ENCODE peak calls at places on chromosome 18, in four cellular contexts. T is pancreas, V is transverse colon, G is SK-N-SH. S is an unnamed sample.

GRCh38 chr18:49459404-49460171 is 857 bp downstream of the DYM start:
- DNase-seq in T (no peak), V (no peak), G (peak; percentile 33), S (peak; percentile 13)

GRCh38 chr18:59455728-59456276 is 96.7 kb upstream of the LMAN1 start:
- DNase-seq in T (no peak), V (no peak), G (no peak), S (no peak)

GRCh38 chr18:51438797-51439350 is 241.4 kb upstream of the MEX3C start:
- DNase-seq in T (no peak), V (no peak), G (no peak), S (no peak)

GRCh38 chr18:10133516-10133915 is 219.7 kb downstream of the VAPA start:
- DNase-seq in T (no peak), V (no peak), G (no peak), S (no peak)

GRCh38 chr18:77248873-77249582 is 620 bp upstream of the GALR1 start:
- DNase-seq in T (no peak), V (no peak), G (no peak), S (no peak)

GRCh38 chr18:22214731-22215528 is 45.5 kb downstream of the GATA6 start:
- DNase-seq in T (no peak), V (no peak), G (no peak), S (no peak)

GRCh38 chr18:55893948-55894347 is 306.0 kb upstream of the TCF4 start:
- DNase-seq in T (no peak), V (no peak), G (no peak), S (no peak)

GRCh38 chr18:49024408-49024807 is 73.6 kb upstream of the SMAD7 start:
- DNase-seq in T (no peak), V (no peak), G (no peak), S (no peak)

GRCh38 chr18:73118121-73118816 is 250.5 kb upstream of the NETO1 start:
- DNase-seq in T (no peak), V (no peak), G (no peak), S (no peak)

GRCh38 chr18:21735452-21736015 is 5.1 kb upstream of the MIB1 start:
- DNase-seq in T (no peak), V (peak; percentile 85), G (no peak), S (no peak)

GRCh38 chr18:25274900-25275299 is 77.1 kb downstream of the ZNF521 start:
- DNase-seq in T (no peak), V (no peak), G (no peak), S (no peak)

DNA sequence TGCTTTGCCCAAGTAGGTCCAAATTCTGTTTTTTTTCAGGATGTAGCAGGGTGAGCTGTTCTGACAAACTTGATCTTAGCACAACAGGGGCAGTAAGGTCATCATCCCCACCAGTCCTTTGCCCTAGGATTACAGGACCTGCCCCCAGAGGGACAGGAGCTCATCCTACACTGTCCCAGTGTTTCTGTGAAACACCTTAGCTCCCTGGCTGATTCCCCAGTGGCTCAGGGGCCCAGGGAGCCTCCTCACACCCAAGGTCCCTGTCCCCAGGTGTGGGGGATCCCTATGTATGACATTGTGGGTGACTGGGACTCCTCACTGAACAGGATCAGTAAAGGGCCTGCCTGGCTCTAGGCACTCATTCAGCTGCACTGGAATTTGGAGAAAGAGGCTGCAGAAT is 191.2 kb downstream of the ANKRD30B start:
- DNase-seq in T (no peak), V (no peak), G (no peak), S (no peak)
- H3K9me3 ChIP-seq in T (no peaks in the 10 kb centered on the region), V (no peaks in the 10 kb centered on the region), G (no peaks in the 10 kb centered on the region), S (no peaks in the 10 kb centered on the region)

GRCh38 chr18:14917311-14917710 is 169.3 kb downstream of the ANKRD30B start:
- DNase-seq in T (no peak), V (no peak), G (no peak), S (no peak)
- H3K9me3 ChIP-seq in T (no peaks in the 10 kb centered on the region), V (no peaks in the 10 kb centered on the region), G (no peaks in the 10 kb centered on the region), S (no peaks in the 10 kb centered on the region)

GRCh38 chr18:61953641-61954040 is 60.8 kb upstream of the RNF152 start:
- DNase-seq in T (no peak), V (no peak), G (no peak), S (no peak)

GRCh38 chr18:61954347-61954746 is 61.5 kb upstream of the RNF152 start:
- DNase-seq in T (no peak), V (no peak), G (no peak), S (no peak)

GRCh38 chr18:61951396-61951795 is 58.6 kb upstream of the RNF152 start:
- DNase-seq in T (no peak), V (no peak), G (no peak), S (no peak)

GRCh38 chr18:61955644-61956043 is 62.8 kb upstream of the RNF152 start:
- DNase-seq in T (no peak), V (no peak), G (no peak), S (no peak)

DNA sequence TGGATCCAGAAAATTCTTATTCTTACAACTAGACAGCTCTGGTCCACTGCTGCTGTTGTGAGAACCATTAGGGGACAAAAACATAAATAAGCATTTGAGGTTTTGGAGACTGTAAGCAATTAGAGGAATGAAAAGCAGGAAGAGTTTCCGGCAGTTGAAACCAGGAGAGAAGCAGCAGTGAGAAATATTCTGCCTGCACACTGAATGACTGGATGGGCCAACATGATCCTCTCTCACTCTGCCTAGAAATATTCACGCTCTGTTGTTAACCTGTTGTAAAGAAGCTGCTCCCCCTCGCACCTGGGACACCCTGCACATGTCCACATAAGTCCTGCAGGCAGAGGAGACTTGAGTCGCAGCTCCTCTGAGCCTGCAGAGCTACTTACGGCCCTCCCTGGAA is 60.4 kb upstream of the RNF152 start:
- DNase-seq in T (no peak), V (no peak), G (no peak), S (no peak)
- H3K9me3 ChIP-seq in T (no peaks in the 10 kb centered on the region), V (no peaks in the 10 kb centered on the region), G (no peaks in the 10 kb centered on the region), S (no peaks in the 10 kb centered on the region)

GRCh38 chr18:31876707-31877106 is 66.2 kb downstream of the TRAPPC8 start:
- DNase-seq in T (no peak), V (no peak), G (no peak), S (no peak)
- H3K9me3 ChIP-seq in T (no peaks in the 10 kb centered on the region), V (peaks cover 9% of the 10 kb centered on the region), G (no peaks in the 10 kb centered on the region), S (no peaks in the 10 kb centered on the region)

GRCh38 chr18:14922965-14923565 is 175.1 kb downstream of the ANKRD30B start:
- DNase-seq in T (no peak), V (no peak), G (no peak), S (no peak)
- H3K9me3 ChIP-seq in T (no peaks in the 10 kb centered on the region), V (no peaks in the 10 kb centered on the region), G (no peaks in the 10 kb centered on the region), S (no peaks in the 10 kb centered on the region)

GRCh38 chr18:78645216-78645615 is 334.4 kb upstream of the SALL3 start:
- DNase-seq in T (no peak), V (no peak), G (no peak), S (no peak)
- H3K9me3 ChIP-seq in T (no peaks in the 10 kb centered on the region), V (no peaks in the 10 kb centered on the region), G (no peaks in the 10 kb centered on the region), S (no peaks in the 10 kb centered on the region)